ENCODE peak calls at places on chromosomes 4 and X, in eight cellular contexts. One of them, this sample, is unnamed.

GRCh38 chrX:20857746-20858145 is 516.5 kb upstream of the CNKSR2 start:
- DNase-seq in A549: no peak
- DNase-seq in AG20443: peak; percentile 34
- DNase-seq in left colon: no peak
- DNase-seq in OCI-M1: no peak
- DNase-seq in retina: no peak
- DNase-seq in brain microvascular endothelial cell: no peak
- DNase-seq in A172: no peak
- DNase-seq in this sample: no peak

GRCh38 chrX:121755541-121755940 is 708.1 kb downstream of the GLUD2 start:
- DNase-seq in OCI-M1: peak; percentile 65
- DNase-seq in retina: no peak
- DNase-seq in A549: no peak
- DNase-seq in A172: no peak
- DNase-seq in brain microvascular endothelial cell: no peak
- DNase-seq in AG20443: no peak
- DNase-seq in left colon: no peak
- DNase-seq in this sample: no peak

GRCh38 chrX:103730147-103730546 is 19.4 kb downstream of the TMEM31 start:
- DNase-seq in A172: no peak
- DNase-seq in OCI-M1: peak; percentile 0
- DNase-seq in left colon: no peak
- DNase-seq in AG20443: no peak
- DNase-seq in retina: no peak
- DNase-seq in brain microvascular endothelial cell: no peak
- DNase-seq in A549: no peak
- DNase-seq in this sample: no peak

GRCh38 chrX:6053126-6053625 is 175.5 kb downstream of the NLGN4X start:
- DNase-seq in retina: peak; percentile 37
- DNase-seq in brain microvascular endothelial cell: no peak
- DNase-seq in left colon: no peak
- DNase-seq in OCI-M1: no peak
- DNase-seq in A549: no peak
- DNase-seq in A172: no peak
- DNase-seq in AG20443: no peak
- DNase-seq in this sample: no peak

GRCh38 chrX:65837875-65838549 is 170.6 kb downstream of the MSN start:
- DNase-seq in A172: no peak
- DNase-seq in brain microvascular endothelial cell: no peak
- DNase-seq in retina: no peak
- DNase-seq in left colon: no peak
- DNase-seq in AG20443: no peak
- DNase-seq in A549: no peak
- DNase-seq in OCI-M1: no peak
- DNase-seq in this sample: no peak

GRCh38 chr4:164501074-164501473 is 252.9 kb upstream of the SMIM31 start:
- DNase-seq in OCI-M1: no peak
- DNase-seq in left colon: no peak
- DNase-seq in brain microvascular endothelial cell: peak; percentile 11
- DNase-seq in AG20443: no peak
- DNase-seq in A549: no peak
- DNase-seq in A172: no peak
- DNase-seq in retina: no peak
- DNase-seq in this sample: no peak

GRCh38 chr4:77047037-77047436 is 28.8 kb downstream of the CCNI start:
- DNase-seq in A549: peak; percentile 3
- DNase-seq in A172: no peak
- DNase-seq in retina: no peak
- DNase-seq in left colon: no peak
- DNase-seq in brain microvascular endothelial cell: no peak
- DNase-seq in AG20443: no peak
- DNase-seq in OCI-M1: peak; percentile 39
- DNase-seq in this sample: no peak

GRCh38 chrX:68511255-68511654 is 12.4 kb downstream of the YIPF6 start:
- DNase-seq in OCI-M1: peak; percentile 67
- DNase-seq in left colon: no peak
- DNase-seq in A172: peak; percentile 27
- DNase-seq in retina: no peak
- DNase-seq in brain microvascular endothelial cell: peak; percentile 30
- DNase-seq in AG20443: peak; percentile 39
- DNase-seq in A549: peak; percentile 7
- DNase-seq in this sample: no peak

GRCh38 chrX:97074400-97074799 is 190.7 kb downstream of the RPA4 start:
- DNase-seq in A172: no peak
- DNase-seq in AG20443: peak; percentile 5
- DNase-seq in left colon: no peak
- DNase-seq in brain microvascular endothelial cell: no peak
- DNase-seq in OCI-M1: no peak
- DNase-seq in A549: no peak
- DNase-seq in retina: no peak
- DNase-seq in this sample: no peak

GRCh38 chr4:101345596-101346311 is 1.6 kb downstream of the PPP3CA start:
- DNase-seq in left colon: peak; percentile 61
- DNase-seq in brain microvascular endothelial cell: peak; percentile 51
- DNase-seq in retina: peak; percentile 78
- DNase-seq in AG20443: peak; percentile 70
- DNase-seq in OCI-M1: peak; percentile 81
- DNase-seq in A549: peak; percentile 11
- DNase-seq in A172: peak; percentile 45
- DNase-seq in this sample: peak; percentile 88

GRCh38 chr4:125316781-125317525 is 2.2 kb downstream of the FAT4 start:
- DNase-seq in A549: peak; percentile 21
- DNase-seq in retina: peak; percentile 92
- DNase-seq in A172: no peak
- DNase-seq in OCI-M1: no peak
- DNase-seq in brain microvascular endothelial cell: peak; percentile 23
- DNase-seq in AG20443: peak; percentile 54
- DNase-seq in left colon: peak; percentile 26
- DNase-seq in this sample: peak; percentile 77

GRCh38 chr4:186740822-186741221 is 17.2 kb upstream of the FAT1 start:
- DNase-seq in A172: no peak
- DNase-seq in left colon: no peak
- DNase-seq in retina: no peak
- DNase-seq in brain microvascular endothelial cell: peak; percentile 44
- DNase-seq in OCI-M1: no peak
- DNase-seq in A549: no peak
- DNase-seq in AG20443: peak; percentile 16
- DNase-seq in this sample: no peak

GRCh38 chrX:112147206-112147605 is 64.6 kb upstream of the TRPC5 start:
- DNase-seq in left colon: no peak
- DNase-seq in brain microvascular endothelial cell: no peak
- DNase-seq in A549: peak; percentile 2
- DNase-seq in AG20443: peak; percentile 30
- DNase-seq in A172: no peak
- DNase-seq in OCI-M1: peak; percentile 42
- DNase-seq in retina: peak; percentile 7
- DNase-seq in this sample: no peak

GRCh38 chr4:98510757-98511517 is 147.5 kb downstream of the TSPAN5 start:
- DNase-seq in brain microvascular endothelial cell: peak; percentile 49
- DNase-seq in A172: no peak
- DNase-seq in retina: no peak
- DNase-seq in AG20443: peak; percentile 66
- DNase-seq in left colon: no peak
- DNase-seq in A549: no peak
- DNase-seq in OCI-M1: peak; percentile 12
- DNase-seq in this sample: no peak

GRCh38 chrX:101191217-101191750 is 28.3 kb upstream of the DRP2 start:
- DNase-seq in left colon: no peak
- DNase-seq in A172: no peak
- DNase-seq in brain microvascular endothelial cell: no peak
- DNase-seq in retina: peak; percentile 64
- DNase-seq in AG20443: peak; percentile 66
- DNase-seq in A549: no peak
- DNase-seq in OCI-M1: no peak
- DNase-seq in this sample: peak; percentile 68

GRCh38 chr4:7328913-7329638 is 105.7 kb downstream of the PSAPL1 start:
- DNase-seq in left colon: no peak
- DNase-seq in OCI-M1: no peak
- DNase-seq in retina: no peak
- DNase-seq in brain microvascular endothelial cell: peak; percentile 77
- DNase-seq in AG20443: peak; percentile 95
- DNase-seq in A172: peak; percentile 89
- DNase-seq in A549: peak; percentile 75
- DNase-seq in this sample: peak; percentile 89

GRCh38 chrX:74925210-74926088 is at the start of gene NEXMIF:
- DNase-seq in retina: no peak
- DNase-seq in left colon: peak; percentile 29
- DNase-seq in brain microvascular endothelial cell: no peak
- DNase-seq in AG20443: peak; percentile 60
- DNase-seq in A172: no peak
- DNase-seq in OCI-M1: no peak
- DNase-seq in A549: peak; percentile 45
- DNase-seq in this sample: peak; percentile 71

GRCh38 chr4:14196141-14196540 is 568.6 kb upstream of the BOD1L1 start:
- DNase-seq in brain microvascular endothelial cell: peak; percentile 63
- DNase-seq in OCI-M1: peak; percentile 55
- DNase-seq in AG20443: peak; percentile 66
- DNase-seq in retina: no peak
- DNase-seq in left colon: no peak
- DNase-seq in A549: no peak
- DNase-seq in A172: peak; percentile 69
- DNase-seq in this sample: no peak

GRCh38 chr4:100738388-100739165 is 220.8 kb upstream of the EMCN start:
- DNase-seq in left colon: peak; percentile 41
- DNase-seq in A549: peak; percentile 8
- DNase-seq in OCI-M1: peak; percentile 29
- DNase-seq in retina: peak; percentile 2
- DNase-seq in A172: peak; percentile 95
- DNase-seq in brain microvascular endothelial cell: peak; percentile 71
- DNase-seq in AG20443: peak; percentile 76
- DNase-seq in this sample: no peak

GRCh38 chr4:185112104-185112503 is 31.0 kb upstream of the SLC25A4 start:
- DNase-seq in OCI-M1: peak; percentile 43
- DNase-seq in AG20443: peak; percentile 90
- DNase-seq in A172: peak; percentile 98
- DNase-seq in left colon: no peak
- DNase-seq in retina: no peak
- DNase-seq in A549: peak; percentile 70
- DNase-seq in brain microvascular endothelial cell: peak; percentile 93
- DNase-seq in this sample: no peak

GRCh38 chrX:10120828-10121227 is 35.9 kb upstream of the CLCN4 start:
- DNase-seq in left colon: no peak
- DNase-seq in retina: no peak
- DNase-seq in A549: no peak
- DNase-seq in A172: no peak
- DNase-seq in AG20443: no peak
- DNase-seq in brain microvascular endothelial cell: no peak
- DNase-seq in OCI-M1: no peak
- DNase-seq in this sample: no peak

GRCh38 chr4:726816-727215 is 21.2 kb downstream of the PCGF3 start:
- DNase-seq in A172: no peak
- DNase-seq in OCI-M1: no peak
- DNase-seq in brain microvascular endothelial cell: no peak
- DNase-seq in retina: peak; percentile 31
- DNase-seq in left colon: no peak
- DNase-seq in A549: no peak
- DNase-seq in AG20443: no peak
- DNase-seq in this sample: no peak

GRCh38 chr4:161828061-161828460 is 335.7 kb downstream of the FSTL5 start:
- DNase-seq in retina: no peak
- DNase-seq in left colon: no peak
- DNase-seq in brain microvascular endothelial cell: peak; percentile 11
- DNase-seq in OCI-M1: peak; percentile 79
- DNase-seq in A172: peak; percentile 27
- DNase-seq in A549: no peak
- DNase-seq in AG20443: no peak
- DNase-seq in this sample: no peak

GRCh38 chr4:19285146-19285545 is 966.6 kb upstream of the SLIT2 start:
- DNase-seq in A172: no peak
- DNase-seq in brain microvascular endothelial cell: no peak
- DNase-seq in left colon: no peak
- DNase-seq in A549: no peak
- DNase-seq in OCI-M1: no peak
- DNase-seq in AG20443: peak; percentile 12
- DNase-seq in retina: no peak
- DNase-seq in this sample: no peak

GRCh38 chr4:152943673-152944072 is 7.5 kb downstream of the FHDC1 start:
- DNase-seq in AG20443: peak; percentile 89
- DNase-seq in A549: no peak
- DNase-seq in brain microvascular endothelial cell: peak; percentile 37
- DNase-seq in OCI-M1: no peak
- DNase-seq in left colon: no peak
- DNase-seq in A172: no peak
- DNase-seq in retina: no peak
- DNase-seq in this sample: no peak

GRCh38 chrX:68462653-68463052 is 29.4 kb upstream of the OPHN1 start:
- DNase-seq in OCI-M1: peak; percentile 82
- DNase-seq in retina: peak; percentile 38
- DNase-seq in A549: no peak
- DNase-seq in left colon: no peak
- DNase-seq in brain microvascular endothelial cell: peak; percentile 45
- DNase-seq in AG20443: no peak
- DNase-seq in A172: peak; percentile 51
- DNase-seq in this sample: no peak

GRCh38 chr4:125316391-125316780 is 1.6 kb downstream of the FAT4 start:
- DNase-seq in retina: peak; percentile 85
- DNase-seq in brain microvascular endothelial cell: no peak
- DNase-seq in A172: no peak
- DNase-seq in A549: peak; percentile 18
- DNase-seq in left colon: peak; percentile 26
- DNase-seq in AG20443: peak; percentile 27
- DNase-seq in OCI-M1: peak; percentile 38
- DNase-seq in this sample: peak; percentile 74

GRCh38 chrX:49175875-49176274 is 4.2 kb downstream of the PLP2 start:
- DNase-seq in AG20443: no peak
- DNase-seq in brain microvascular endothelial cell: no peak
- DNase-seq in left colon: no peak
- DNase-seq in A172: no peak
- DNase-seq in A549: no peak
- DNase-seq in OCI-M1: no peak
- DNase-seq in retina: no peak
- DNase-seq in this sample: no peak

GRCh38 chr4:41748074-41748787 is at the start of gene PHOX2B:
- DNase-seq in OCI-M1: no peak
- DNase-seq in brain microvascular endothelial cell: no peak
- DNase-seq in A549: no peak
- DNase-seq in left colon: no peak
- DNase-seq in A172: no peak
- DNase-seq in retina: peak; percentile 79
- DNase-seq in AG20443: no peak
- DNase-seq in this sample: peak; percentile 41

GRCh38 chr4:77044458-77045124 is 31.2 kb downstream of the CCNI start:
- DNase-seq in A549: no peak
- DNase-seq in left colon: no peak
- DNase-seq in OCI-M1: peak; percentile 76
- DNase-seq in retina: peak; percentile 33
- DNase-seq in brain microvascular endothelial cell: no peak
- DNase-seq in AG20443: peak; percentile 14
- DNase-seq in A172: peak; percentile 24
- DNase-seq in this sample: no peak

This sample was measured in kidney.